ENCODE peak calls at places on chromosomes 2 and 18, in five cellular contexts. Z is effector CD4-positive, alpha-beta T cell; I is CD4-positive, alpha-beta memory T cell; R is ureter; T is neural crest cell. K is an unnamed sample.

GRCh38 chr18:59039449-59039848 is 100.2 kb upstream of the SEC11C start:
- DNase-seq in Z (no peak), I (no peak), R (no peak), T (no peak), K (no peak)

GRCh38 chr2:239394346-239394945 is 6.4 kb downstream of the HDAC4 start:
- DNase-seq in Z (no peak), I (no peak), R (no peak), T (no peak), K (no peak)

GRCh38 chr2:207288628-207289027 is 122.9 kb upstream of the KLF7 start:
- DNase-seq in Z (no peak), I (no peak), R (no peak), T (no peak), K (no peak)

GRCh38 chr2:196486145-196486544 is 153.4 kb upstream of the CCDC150 start:
- DNase-seq in Z (no peak), I (no peak), R (no peak), T (no peak), K (no peak)

GRCh38 chr2:145096582-145096981 is 576.7 kb upstream of the ZEB2 start:
- DNase-seq in Z (no peak), I (no peak), R (no peak), T (no peak), K (no peak)

GRCh38 chr18:47260138-47260923 is 8.9 kb upstream of the SKOR2 start:
- DNase-seq in Z (no peak), I (no peak), R (no peak), T (peak), K (no peak)

GRCh38 chr2:119466373-119466772 is 34.7 kb downstream of the TMEM37 start:
- DNase-seq in Z (no peak), I (no peak), R (no peak), T (no peak), K (no peak)

GRCh38 chr2:235414422-235414821 is 79.4 kb upstream of the AGAP1 start:
- DNase-seq in Z (no peak), I (no peak), R (no peak), T (no peak), K (no peak)

GRCh38 chr2:128232965-128233789 is 85.5 kb downstream of the HS6ST1 start:
- DNase-seq in Z (peak), I (peak), R (peak), T (peak), K (peak)

GRCh38 chr2:186325827-186326535 is 160.1 kb upstream of the ZC3H15 start:
- DNase-seq in Z (no peak), I (no peak), R (no peak), T (no peak), K (no peak)

GRCh38 chr2:135005753-135006152 is 41.5 kb downstream of the MAP3K19 start:
- DNase-seq in Z (no peak), I (no peak), R (no peak), T (no peak), K (no peak)

GRCh38 chr18:34697233-34697632 is 12.9 kb upstream of the DTNA start:
- DNase-seq in Z (no peak), I (no peak), R (no peak), T (no peak), K (no peak)

GRCh38 chr2:134917958-134918517 is 584 bp upstream of the CCNT2 start:
- DNase-seq in Z (peak), I (peak), R (no peak), T (no peak), K (no peak)

GRCh38 chr2:229725716-229726346 is 11.5 kb upstream of the DNER start:
- DNase-seq in Z (no peak), I (no peak), R (no peak), T (no peak), K (no peak)

GRCh38 chr18:79942786-79943607 is 8.5 kb downstream of the SLC66A2 start:
- DNase-seq in Z (no peak), I (no peak), R (peak), T (no peak), K (no peak)

GRCh38 chr2:15159751-15160177 is 401.4 kb downstream of the NBAS start:
- DNase-seq in Z (no peak), I (no peak), R (no peak), T (peak), K (no peak)

GRCh38 chr18:63025251-63025710 is 294.3 kb downstream of the BCL2 start:
- DNase-seq in Z (no peak), I (no peak), R (no peak), T (no peak), K (no peak)

K was measured in osteocyte.